ENCODE peak calls at places on chromosomes 3 and 15, in eight cellular contexts. M, Y, F, P, E, N, L and W are unnamed samples.
A peak's percentile ranks its signal among the peaks of the same experiment; 100 is the strongest.

GRCh38 chr3:183242431-183242830 is 10.6 kb upstream of the B3GNT5 start:
- DNase-seq in P (no peak), M (no peak), N (no peak), Y (no peak), L (no peak), E (no peak), F (no peak), W (no peak)

GRCh38 chr3:148466143-148466542 is 231.6 kb upstream of the AGTR1 start:
- DNase-seq in F (peak; percentile 28), E (no peak), M (no peak), Y (no peak), N (no peak), P (no peak), L (no peak), W (peak; percentile 26)

GRCh38 chr3:32310918-32311839 is 72.7 kb downstream of the CMTM8 start:
- DNase-seq in L (no peak), Y (no peak), E (no peak), N (no peak), P (no peak), F (no peak), M (no peak), W (no peak)

GRCh38 chr3:94862703-94863102 is 799.8 kb downstream of the NSUN3 start:
- DNase-seq in L (no peak), Y (no peak), P (no peak), E (no peak), N (peak; percentile 54), M (no peak), F (peak; percentile 42), W (no peak)

GRCh38 chr15:48358681-48359152 is 27.5 kb downstream of the DUT start:
- DNase-seq in L (no peak), M (no peak), E (no peak), N (no peak), P (no peak), F (peak; percentile 62), Y (no peak), W (peak; percentile 41)

GRCh38 chr3:135990903-135991302 is 25.4 kb downstream of the PPP2R3A start:
- DNase-seq in Y (no peak), M (no peak), E (no peak), F (no peak), N (no peak), L (no peak), P (no peak), W (no peak)

GRCh38 chr15:77571741-77572140 is 61.0 kb downstream of the LINGO1 start:
- DNase-seq in Y (no peak), F (no peak), N (no peak), M (no peak), E (no peak), L (no peak), P (no peak), W (no peak)

GRCh38 chr3:184336484-184337230 is 743 bp upstream of the FAM131A start:
- DNase-seq in Y (no peak), L (no peak), F (peak; percentile 69), N (peak; percentile 75), E (peak; percentile 60), P (no peak), M (no peak), W (peak; percentile 47)

GRCh38 chr15:70096215-70096974 is 1.3 kb downstream of the TLE3 start:
- DNase-seq in M (no peak), N (peak; percentile 80), F (peak; percentile 55), E (peak; percentile 61), P (peak; percentile 92), L (no peak), Y (peak; percentile 20), W (peak; percentile 41)

GRCh38 chr3:42263354-42264346 is 2.3 kb downstream of the CCK start:
- DNase-seq in P (peak; percentile 68), N (peak; percentile 10), Y (no peak), E (no peak), F (no peak), M (no peak), L (no peak), W (peak; percentile 53)

GRCh38 chr15:85689729-85690128 is 105.0 kb downstream of the KLHL25 start:
- DNase-seq in P (peak; percentile 90), E (peak; percentile 56), M (no peak), N (peak; percentile 58), Y (peak; percentile 43), F (peak; percentile 87), L (no peak), W (peak; percentile 64)

GRCh38 chr15:92624401-92624991 is 31.1 kb downstream of the FAM174B start:
- DNase-seq in F (no peak), L (peak; percentile 72), P (peak; percentile 41), M (no peak), N (peak; percentile 37), Y (no peak), E (peak; percentile 19), W (no peak)

GRCh38 chr3:132870596-132870995 is 148.4 kb upstream of the NPHP3 start:
- DNase-seq in Y (no peak), E (no peak), L (no peak), P (no peak), M (no peak), N (no peak), F (no peak), W (no peak)

GRCh38 chr15:39580630-39581500 is at the start of gene THBS1:
- DNase-seq in N (peak; percentile 94), Y (no peak), M (peak; percentile 99), F (peak; percentile 91), E (peak; percentile 92), L (peak; percentile 87), P (peak; percentile 87), W (peak; percentile 96)

GRCh38 chr3:79490165-79491028 is 277.4 kb downstream of the ROBO1 start:
- DNase-seq in E (peak; percentile 25), L (peak; percentile 34), N (no peak), P (no peak), F (peak; percentile 97), M (no peak), Y (no peak), W (peak; percentile 15)

GRCh38 chr3:196517919-196518318 is 2.8 kb upstream of the SMCO1 start:
- DNase-seq in F (no peak), N (no peak), E (no peak), P (no peak), L (no peak), M (no peak), Y (no peak), W (no peak)

DNA sequence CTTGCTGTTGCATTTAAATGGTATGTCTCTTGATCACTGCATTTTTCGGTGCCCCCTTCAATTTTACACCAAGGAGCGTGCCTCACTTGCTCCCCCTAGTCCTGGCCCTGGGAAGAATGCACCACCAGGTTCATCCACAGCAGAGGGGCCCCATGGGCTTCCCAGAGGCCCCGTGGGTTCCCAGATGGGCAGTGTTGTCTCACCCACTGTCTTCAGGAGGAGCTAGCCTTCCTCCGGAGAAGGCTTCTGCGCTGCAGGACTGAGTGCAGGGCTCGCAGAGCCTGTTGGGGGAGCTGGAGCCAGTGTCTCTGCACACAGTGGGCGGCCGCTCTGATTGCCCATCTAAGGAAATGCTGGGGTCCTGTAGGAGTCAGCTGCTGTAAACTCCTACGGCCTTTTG is 45.9 kb downstream of the POLR2M start:
- DNase-seq in P (no peak), Y (no peak), N (no peak), L (peak; percentile 40), E (no peak), M (no peak), F (peak; percentile 52), W (no peak)
- H3K4me3 ChIP-seq in P (no peak overlapping the region), Y (no peak overlapping the region), N (no peak overlapping the region), L (peak overlapping the region; percentile 9), E (no peak overlapping the region), M (no peak overlapping the region), F (peak overlapping the region; percentile 8), W (no peak overlapping the region)

DNA sequence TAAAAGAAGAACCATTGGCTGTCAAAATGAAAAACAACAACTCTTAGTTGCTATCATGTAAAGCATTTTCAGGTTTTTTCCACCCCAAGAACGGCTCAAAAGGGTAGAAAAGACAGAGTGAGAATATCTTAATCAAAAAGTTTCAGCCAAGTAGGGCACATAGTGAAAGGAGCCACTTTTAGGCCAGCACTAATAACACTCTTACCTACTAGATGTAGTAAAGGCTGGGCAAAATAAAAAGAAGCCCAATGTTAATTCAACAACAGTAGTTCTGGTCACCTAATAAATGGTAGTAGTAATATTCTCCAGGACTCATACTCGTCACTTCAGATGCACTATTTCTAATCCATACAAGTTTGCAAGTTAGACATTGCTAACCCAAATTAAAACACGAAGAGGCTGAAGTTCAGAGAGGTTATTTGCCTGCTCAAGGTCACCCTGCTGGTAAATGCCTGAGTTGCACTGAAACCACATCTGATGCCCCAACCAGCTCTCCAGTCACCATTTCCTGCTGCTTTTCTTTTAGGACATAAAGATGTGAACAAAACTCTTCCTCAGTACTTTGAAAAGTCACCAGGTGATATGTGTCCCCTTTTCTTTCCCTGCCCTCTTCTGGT is 7.5 kb downstream of the GOLIM4 start:
- DNase-seq in Y (no peak), L (no peak), N (no peak), P (no peak), M (no peak), F (no peak), E (peak; percentile 38), W (no peak)
- TF ChIP-seq CTCF in Y (no peak), L (peak; percentile 33), N (peak; percentile 17), P (peak; percentile 32), M (peak; percentile 9), F (peak; percentile 39), E (peak; percentile 38), W (no peak)

DNA sequence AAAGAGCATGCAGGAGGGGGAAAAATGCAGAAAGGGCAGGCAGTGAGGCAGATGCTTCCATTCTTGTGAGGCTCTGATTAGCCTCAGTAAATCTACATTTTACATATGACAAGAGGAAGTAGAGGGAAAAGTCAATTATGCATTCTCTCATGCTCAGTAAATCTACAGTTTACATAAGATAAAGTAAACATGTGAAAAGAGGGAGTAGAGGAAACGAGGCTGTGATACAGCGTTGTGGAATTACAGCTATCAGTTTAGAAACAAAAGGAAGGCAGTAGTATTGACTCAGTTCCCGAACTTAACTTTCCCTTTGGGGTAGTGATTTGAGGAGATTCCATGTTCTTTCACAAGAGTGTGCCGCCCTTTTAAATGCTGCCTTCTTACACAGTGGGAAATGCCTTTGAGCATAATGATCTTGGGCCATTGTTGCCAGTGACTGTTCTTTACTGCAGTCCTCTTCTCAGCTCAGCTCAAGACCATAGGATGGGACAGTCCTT is 39.3 kb downstream of the OSTN start:
- DNase-seq in L (no peak), M (no peak), P (no peak), E (no peak), N (no peak), F (peak; percentile 58), Y (no peak), W (peak; percentile 69)
- H3K4me3 ChIP-seq in L (no peak overlapping the region), M (no peak overlapping the region), P (no peak overlapping the region), E (no peak overlapping the region), N (no peak overlapping the region), F (no peak overlapping the region), Y (no peak overlapping the region), W (no peak overlapping the region)

GRCh38 chr3:143101792-143102381 is 17.7 kb upstream of the CHST2 start:
- DNase-seq in L (no peak), P (no peak), M (no peak), Y (no peak), N (no peak), E (no peak), F (no peak), W (no peak)

GRCh38 chr3:143105170-143105569 is 14.4 kb upstream of the CHST2 start:
- DNase-seq in F (no peak), Y (no peak), N (no peak), E (no peak), L (no peak), M (no peak), P (no peak), W (no peak)

GRCh38 chr3:143099213-143099612 is 20.4 kb upstream of the CHST2 start:
- DNase-seq in N (no peak), M (no peak), Y (no peak), P (no peak), F (no peak), L (no peak), E (no peak), W (no peak)

GRCh38 chr3:143099690-143100089 is 19.9 kb upstream of the CHST2 start:
- DNase-seq in Y (no peak), L (no peak), N (no peak), M (no peak), E (no peak), F (no peak), P (no peak), W (peak; percentile 30)

GRCh38 chr3:143103633-143104032 is 15.9 kb upstream of the CHST2 start:
- DNase-seq in F (no peak), E (no peak), P (no peak), Y (no peak), M (no peak), N (no peak), L (no peak), W (no peak)
- TF ChIP-seq CTCF in F (no peak), E (no peak), P (no peak), Y (no peak), M (no peak), N (no peak), L (no peak), W (no peak)